ENCODE peak calls at places on chromosomes 6 and 20, in five cellular contexts. H, V, W, Y and O are unnamed samples.
A peak's percentile ranks its signal among the peaks of the same experiment; 100 is the strongest.

GRCh38 chr6:1931817-1932216 is 313.6 kb downstream of the GMDS start:
- DNase-seq in H (no peak), V (no peak), W (no peak), Y (no peak), O (no peak)

GRCh38 chr6:142945446-142946180 is 637 bp upstream of the HIVEP2 start:
- DNase-seq in H (no peak), V (no peak), W (no peak), Y (peak; percentile 63), O (no peak)

GRCh38 chr20:44460795-44461141 is 14.9 kb upstream of the TTPAL start:
- DNase-seq in H (no peak), V (peak; percentile 23), W (no peak), Y (no peak), O (no peak)

GRCh38 chr6:169046021-169046420 is 207.6 kb downstream of the THBS2 start:
- DNase-seq in H (no peak), V (no peak), W (no peak), Y (no peak), O (no peak)

GRCh38 chr6:4133941-4134838 is 1.2 kb downstream of the ECI2 start:
- DNase-seq in H (peak; percentile 45), V (no peak), W (peak; percentile 33), Y (no peak), O (no peak)

GRCh38 chr6:21181866-21182265 is 411.7 kb upstream of the SOX4 start:
- DNase-seq in H (no peak), V (no peak), W (no peak), Y (no peak), O (no peak)

GRCh38 chr6:150732765-150733539 is 132.6 kb upstream of the MTHFD1L start:
- DNase-seq in H (no peak), V (no peak), W (no peak), Y (no peak), O (no peak)

GRCh38 chr6:80527552-80528052 is 421.1 kb downstream of the BCKDHB start:
- DNase-seq in H (no peak), V (peak; percentile 17), W (no peak), Y (no peak), O (no peak)

GRCh38 chr6:116220172-116220571 is 33.7 kb downstream of the TSPYL4 start:
- DNase-seq in H (no peak), V (peak; percentile 10), W (no peak), Y (no peak), O (no peak)

GRCh38 chr6:37585523-37585905 is 85.8 kb upstream of the CCDC167 start:
- DNase-seq in H (no peak), V (peak; percentile 37), W (no peak), Y (no peak), O (no peak)

GRCh38 chr20:25050501-25051350 is 7.2 kb downstream of the ACSS1 start:
- DNase-seq in H (no peak), V (no peak), W (peak; percentile 20), Y (no peak), O (no peak)

GRCh38 chr6:136069119-136069518 is 181.0 kb downstream of the MTFR2 start:
- DNase-seq in H (no peak), V (peak; percentile 89), W (no peak), Y (no peak), O (no peak)

GRCh38 chr6:152112503-152113261 is 305.2 kb downstream of the ESR1 start:
- DNase-seq in H (no peak), V (no peak), W (peak; percentile 73), Y (no peak), O (no peak)

GRCh38 chr6:109447878-109448555 is 7.5 kb downstream of the SMPD2 start:
- DNase-seq in H (no peak), V (no peak), W (no peak), Y (no peak), O (no peak)

GRCh38 chr6:14665827-14666724 is 548.5 kb downstream of the CD83 start:
- DNase-seq in H (no peak), V (peak; percentile 100), W (peak; percentile 50), Y (no peak), O (no peak)

GRCh38 chr6:53465732-53466131 is 79.2 kb downstream of the GCLC start:
- DNase-seq in H (no peak), V (peak; percentile 23), W (no peak), Y (no peak), O (no peak)

GRCh38 chr6:68651018-68651985 is 16.2 kb downstream of the ADGRB3 start:
- DNase-seq in H (no peak), V (no peak), W (no peak), Y (no peak), O (no peak)

GRCh38 chr6:43570876-43571441 is 4.9 kb downstream of the XPO5 start:
- DNase-seq in H (no peak), V (peak; percentile 47), W (no peak), Y (no peak), O (no peak)

GRCh38 chr6:110048221-110048875 is 70.2 kb downstream of the GPR6 start:
- DNase-seq in H (no peak), V (no peak), W (no peak), Y (no peak), O (no peak)

GRCh38 chr20:32674362-32674789 is 635 bp upstream of the C20orf203 start:
- DNase-seq in H (no peak), V (peak; percentile 50), W (no peak), Y (peak; percentile 32), O (no peak)

GRCh38 chr6:122622404-122622938 is 12.3 kb downstream of the PKIB start:
- DNase-seq in H (no peak), V (no peak), W (no peak), Y (no peak), O (no peak)

GRCh38 chr6:111184827-111185567 is 97.7 kb downstream of the SLC16A10 start:
- DNase-seq in H (no peak), V (no peak), W (no peak), Y (no peak), O (no peak)

GRCh38 chr20:5705827-5706226 is 44.4 kb upstream of the SHLD1 start:
- DNase-seq in H (no peak), V (no peak), W (no peak), Y (no peak), O (no peak)
- H3K27ac ChIP-seq in H (no peak overlapping the region), V (no peak overlapping the region), W (no peak overlapping the region), Y (no peak overlapping the region), O (no peak overlapping the region)

GRCh38 chr6:144343736-144344428 is 58.7 kb downstream of the UTRN start:
- DNase-seq in H (no peak), V (no peak), W (no peak), Y (peak; percentile 44), O (no peak)

GRCh38 chr6:144339859-144340452 is 54.8 kb downstream of the UTRN start:
- DNase-seq in H (no peak), V (no peak), W (no peak), Y (no peak), O (no peak)

GRCh38 chr6:144344651-144345050 is 59.5 kb downstream of the UTRN start:
- DNase-seq in H (no peak), V (no peak), W (no peak), Y (no peak), O (no peak)

GRCh38 chr6:144340541-144341371 is 55.6 kb downstream of the UTRN start:
- DNase-seq in H (no peak), V (no peak), W (no peak), Y (no peak), O (no peak)

DNA sequence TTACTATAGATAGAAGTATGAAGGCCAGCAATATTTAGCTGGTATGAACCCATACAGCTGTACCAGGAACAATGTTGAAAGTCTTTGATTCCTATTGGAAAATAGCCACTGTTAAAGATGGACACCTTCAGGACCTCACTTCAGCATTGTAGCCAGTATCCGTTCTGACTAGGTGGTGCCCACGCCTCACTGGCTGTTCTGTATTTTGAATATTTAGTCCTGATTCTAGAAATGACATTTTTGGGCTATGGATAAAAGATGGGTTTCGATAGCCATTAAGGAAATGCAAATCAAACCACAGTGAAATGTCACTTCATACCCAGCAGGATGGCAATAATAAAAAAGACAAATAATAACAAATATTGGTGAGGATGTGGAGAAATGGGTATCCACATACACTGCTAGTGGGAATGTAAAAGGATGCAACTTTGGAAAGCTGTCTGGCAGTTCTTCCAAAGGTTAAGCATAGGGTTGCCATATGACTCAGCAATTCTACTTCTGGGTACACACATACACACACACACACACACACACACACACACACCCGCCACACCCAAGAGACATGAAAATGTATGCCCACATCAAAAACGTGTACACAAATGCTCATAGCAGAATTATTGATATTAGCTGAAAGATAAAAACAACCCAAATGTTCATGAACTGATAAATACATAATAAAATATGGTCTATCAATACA is 56.8 kb downstream of the UTRN start:
- DNase-seq in H (no peak), V (no peak), W (no peak), Y (no peak), O (no peak)
- H3K4me1 ChIP-seq in H (peaks cover 3% of the 10 kb centered on the region), V (peaks cover 3% of the 10 kb centered on the region), W (peaks cover 50% of the 10 kb centered on the region), Y (peaks cover 40% of the 10 kb centered on the region), O (no peaks in the 10 kb centered on the region)

GRCh38 chr6:133969285-133969946 is 16.4 kb downstream of the TBPL1 start:
- DNase-seq in H (no peak), V (no peak), W (no peak), Y (no peak), O (no peak)

GRCh38 chr6:133964052-133964451 is 11.0 kb downstream of the TBPL1 start:
- DNase-seq in H (no peak), V (peak; percentile 97), W (no peak), Y (no peak), O (no peak)

GRCh38 chr6:133964702-133965101 is 11.7 kb downstream of the TBPL1 start:
- DNase-seq in H (no peak), V (no peak), W (no peak), Y (no peak), O (no peak)

GRCh38 chr6:133965817-133966360 is 12.9 kb downstream of the TBPL1 start:
- DNase-seq in H (no peak), V (peak; percentile 13), W (no peak), Y (no peak), O (no peak)

GRCh38 chr6:133966654-133967300 is 13.8 kb downstream of the TBPL1 start:
- DNase-seq in H (no peak), V (no peak), W (no peak), Y (no peak), O (no peak)
- H3K27ac ChIP-seq in H (no peak overlapping the region), V (no peak overlapping the region), W (no peak overlapping the region), Y (no peak overlapping the region), O (no peak overlapping the region)

DNA sequence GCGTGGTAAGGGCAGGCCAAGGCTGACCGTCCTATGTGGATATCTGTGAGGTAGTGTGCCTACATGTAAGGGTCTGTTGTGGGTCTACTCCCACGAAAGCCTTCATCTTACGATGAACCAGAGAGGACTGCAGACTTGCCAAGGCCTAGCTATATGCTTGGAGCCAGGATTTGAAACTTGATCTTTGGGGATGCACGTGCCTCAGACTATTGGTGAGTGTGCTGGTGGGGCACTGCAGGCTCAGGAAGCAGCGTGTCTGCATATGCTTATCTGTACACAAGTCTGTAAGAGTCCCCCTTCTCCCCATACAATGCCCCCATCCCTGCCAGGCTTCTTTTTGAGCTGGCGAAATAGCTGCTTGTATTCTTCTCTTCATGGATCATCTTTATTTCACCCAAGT is 17.9 kb downstream of the PLCG1 start:
- DNase-seq in H (no peak), V (peak; percentile 34), W (no peak), Y (no peak), O (no peak)
- H3K4me1 ChIP-seq in H (peaks cover 22% of the 10 kb centered on the region), V (peaks cover 5% of the 10 kb centered on the region), W (peaks cover 11% of the 10 kb centered on the region), Y (peaks cover 98% of the 10 kb centered on the region), O (peaks cover 1% of the 10 kb centered on the region)